ENCODE peak calls at places on chromosomes 4 and X, in ten cellular contexts. K is activated T-helper 1 cell treated with anti-CD3 and anti-CD28 coated beads, Interleukin-2, amount 50 U/mL, for 16 hours; V is C1 segment of cervical spinal cord; O is GM04504; Q is EL; M is activated naive CD8-positive, alpha-beta T cell treated with anti-CD3 and anti-CD28 coated beads, Interleukin-2, amount 50 U/mL, for 24 hours; Z is NCI-H1092 treated with DMSO at 0.1 percent for 48 hours; N is HEK293T; U is naive thymus-derived CD8-positive, alpha-beta T cell; E is endothelial cell. X is an unnamed sample.

GRCh38 chrX:129759576-129760061 is 20.1 kb upstream of the SASH3 start:
- DNase-seq in U (peak), Q (peak), V (peak), N (no peak), E (no peak), M (peak), Z (peak), O (peak), K (no peak), X (no peak)

GRCh38 chrX:40095588-40096394 is 2.0 kb downstream of the BCOR start:
- DNase-seq in O (no peak), U (peak), M (peak), Z (no peak), E (no peak), N (no peak), V (no peak), Q (peak), K (no peak), X (no peak)

GRCh38 chr4:3250438-3250955 is 1.5 kb downstream of the MSANTD1 start:
- DNase-seq in Q (no peak), O (no peak), E (no peak), M (no peak), U (no peak), K (no peak), V (no peak), Z (no peak), N (no peak), X (no peak)

GRCh38 chr4:74874785-74875367 is 58.0 kb upstream of the PARM1 start:
- DNase-seq in V (peak), K (no peak), O (peak), M (peak), N (peak), E (peak), Z (peak), Q (peak), U (peak), X (peak)

GRCh38 chr4:97238956-97239698 is 904.1 kb downstream of the STPG2 start:
- DNase-seq in U (no peak), M (no peak), O (no peak), E (no peak), Q (no peak), Z (peak), V (no peak), K (no peak), N (no peak), X (no peak)

GRCh38 chr4:152028131-152028530 is 267.3 kb upstream of the GATB start:
- DNase-seq in O (no peak), Z (no peak), M (no peak), U (no peak), V (no peak), K (no peak), Q (no peak), E (no peak), N (no peak), X (no peak)

GRCh38 chr4:7371122-7371941 is 63.4 kb downstream of the PSAPL1 start:
- DNase-seq in Z (no peak), V (no peak), O (no peak), E (no peak), U (no peak), Q (peak), N (no peak), M (no peak), K (no peak), X (no peak)

GRCh38 chrX:108437789-108438623 is at the start of gene COL4A6:
- DNase-seq in N (peak), O (no peak), M (no peak), Z (no peak), E (peak), V (no peak), Q (no peak), K (no peak), U (no peak), X (no peak)

GRCh38 chrX:122625239-122625638 is 558.8 kb upstream of the GRIA3 start:
- DNase-seq in Z (no peak), M (no peak), Q (no peak), K (no peak), O (no peak), V (no peak), E (no peak), N (no peak), U (no peak), X (no peak)

GRCh38 chrX:113741744-113742143 is 842.1 kb upstream of the HTR2C start:
- DNase-seq in E (peak), K (no peak), Z (peak), V (no peak), N (peak), M (no peak), U (no peak), Q (peak), O (peak), X (no peak)

GRCh38 chr4:25818293-25819240 is 44.2 kb downstream of the SEL1L3 start:
- DNase-seq in V (no peak), O (no peak), Z (no peak), U (no peak), Q (peak), N (no peak), K (no peak), E (no peak), M (no peak), X (no peak)

GRCh38 chr4:128776794-128777216 is 32.7 kb upstream of the JADE1 start:
- DNase-seq in K (no peak), E (no peak), M (no peak), N (no peak), U (no peak), V (no peak), Z (peak), Q (peak), O (peak), X (peak)

GRCh38 chr4:64430933-64431332 is 21.7 kb upstream of the TECRL start:
- DNase-seq in K (no peak), Q (no peak), V (no peak), Z (no peak), O (no peak), U (no peak), M (no peak), N (no peak), E (no peak), X (no peak)

GRCh38 chrX:14926471-14926870 is 53.2 kb downstream of the MOSPD2 start:
- DNase-seq in Q (no peak), U (no peak), N (no peak), O (no peak), V (no peak), Z (no peak), E (no peak), M (no peak), K (no peak), X (no peak)

GRCh38 chr4:21517460-21517859 is 431.1 kb downstream of the KCNIP4 start:
- DNase-seq in K (no peak), Z (no peak), E (no peak), N (no peak), Q (no peak), M (no peak), U (no peak), O (no peak), V (no peak), X (no peak)

GRCh38 chr4:167100120-167100519 is 134.2 kb downstream of the SPOCK3 start:
- DNase-seq in K (no peak), Z (peak), U (no peak), M (no peak), O (no peak), Q (no peak), E (no peak), N (no peak), V (peak), X (no peak)

GRCh38 chr4:11720292-11720691 is 291.6 kb upstream of the HS3ST1 start:
- DNase-seq in N (peak), K (no peak), M (no peak), Z (peak), U (peak), O (no peak), Q (no peak), V (no peak), E (peak), X (no peak)

GRCh38 chr4:26356067-26356466 is 35.3 kb downstream of the RBPJ start:
- DNase-seq in E (no peak), N (no peak), Q (no peak), Z (no peak), U (no peak), M (no peak), V (no peak), O (no peak), K (no peak), X (no peak)

GRCh38 chr4:150570862-150571261 is 11.1 kb upstream of the MAB21L2 start:
- DNase-seq in E (no peak), N (no peak), Z (peak), O (no peak), V (no peak), K (no peak), M (no peak), Q (no peak), U (no peak), X (no peak)

GRCh38 chr4:2361366-2362285 is 56.8 kb downstream of the ZFYVE28 start:
- DNase-seq in V (peak), U (no peak), E (no peak), Z (no peak), K (no peak), N (no peak), M (no peak), O (no peak), Q (no peak), X (no peak)

GRCh38 chr4:144647095-144647959 is 1.4 kb downstream of the HHIP start:
- DNase-seq in K (no peak), O (no peak), U (peak), V (no peak), E (peak), Q (peak), M (peak), Z (no peak), N (peak), X (no peak)

GRCh38 chrX:118523920-118524319 is 28.3 kb downstream of the DOCK11 start:
- DNase-seq in Q (no peak), N (no peak), E (no peak), M (peak), U (peak), K (no peak), O (no peak), V (no peak), Z (no peak), X (no peak)

GRCh38 chr4:119726505-119726904 is 97.9 kb upstream of the PDE5A start:
- DNase-seq in U (no peak), E (no peak), Q (peak), M (no peak), O (no peak), Z (no peak), N (no peak), V (no peak), K (no peak), X (no peak)

GRCh38 chr4:111453216-111453615 is 692.0 kb upstream of the FAM241A start:
- DNase-seq in N (no peak), M (no peak), U (no peak), K (no peak), E (no peak), Z (no peak), Q (no peak), V (no peak), O (no peak), X (no peak)

GRCh38 chr4:38328963-38329729 is 334.9 kb upstream of the KLF3 start:
- DNase-seq in K (no peak), M (no peak), U (peak), Z (no peak), E (no peak), Q (no peak), V (no peak), N (no peak), O (no peak), X (no peak)

GRCh38 chr4:86333236-86333635 is 26.6 kb downstream of the MAPK10 start:
- DNase-seq in O (no peak), M (no peak), N (no peak), K (no peak), U (no peak), Z (no peak), Q (no peak), V (no peak), E (no peak), X (no peak)

GRCh38 chr4:46016306-46016705 is 107.5 kb downstream of the GABRG1 start:
- DNase-seq in E (no peak), V (no peak), Z (no peak), M (no peak), U (no peak), Q (no peak), K (no peak), N (no peak), O (no peak), X (no peak)

GRCh38 chr4:80989921-80990544 is 40.5 kb upstream of the BMP3 start:
- DNase-seq in E (peak), Z (peak), Q (peak), U (peak), K (no peak), V (no peak), N (peak), O (peak), M (no peak), X (peak)

GRCh38 chrX:51866156-51866555 is 27.3 kb upstream of the MAGED1 start:
- DNase-seq in M (no peak), V (no peak), E (no peak), N (no peak), Q (no peak), Z (no peak), K (no peak), O (no peak), U (no peak), X (no peak)

GRCh38 chr4:10808591-10808990 is 124.0 kb upstream of the CLNK start:
- DNase-seq in N (no peak), K (no peak), Q (no peak), E (no peak), U (no peak), Z (peak), M (no peak), O (no peak), V (peak), X (no peak)

GRCh38 chr4:34258176-34258575 is 1986.1 kb downstream of the ARAP2 start:
- DNase-seq in Z (no peak), K (no peak), V (no peak), Q (peak), E (no peak), U (no peak), N (no peak), O (no peak), M (no peak), X (no peak)

GRCh38 chr4:11631416-11631815 is 202.7 kb upstream of the HS3ST1 start:
- DNase-seq in U (no peak), E (no peak), O (no peak), M (no peak), V (no peak), Q (no peak), Z (no peak), N (no peak), K (no peak), X (no peak)

GRCh38 chr4:178240891-178241290 is 798.7 kb upstream of the AGA start:
- DNase-seq in V (no peak), E (no peak), U (no peak), M (no peak), N (no peak), Z (no peak), O (no peak), Q (no peak), K (no peak), X (no peak)

GRCh38 chr4:151538963-151539362 is 130.0 kb downstream of the FHIP1A start:
- DNase-seq in Q (no peak), Z (no peak), E (no peak), U (no peak), K (no peak), M (no peak), V (no peak), N (no peak), O (no peak), X (no peak)

GRCh38 chrX:34147345-34147744 is 15.2 kb upstream of the FAM47A start:
- DNase-seq in U (no peak), N (no peak), O (no peak), K (no peak), V (no peak), E (no peak), Z (no peak), Q (no peak), M (no peak), X (no peak)

GRCh38 chr4:6582889-6583504 is 8.0 kb downstream of the MAN2B2 start:
- DNase-seq in E (no peak), V (no peak), Q (peak), U (peak), O (no peak), Z (no peak), M (no peak), N (peak), K (no peak), X (no peak)